ENCODE peak calls at places on chromosomes 16 and 17, in ten cellular contexts. M, L, J, X, A, E, U, R, K and C are unnamed samples.

GRCh38 chr17:64491995-64492394 is 4.9 kb downstream of the POLG2 start:
- DNase-seq in U (no peak), K (no peak), M (no peak), R (no peak), E (no peak), L (no peak), J (no peak), A (no peak), X (no peak), C (no peak)

GRCh38 chr17:64780096-64781012 is 118.2 kb upstream of the SMURF2 start:
- DNase-seq in U (peak; percentile 83), E (peak; percentile 97), K (peak; percentile 43), R (peak; percentile 51), X (peak; percentile 84), M (peak; percentile 59), J (no peak), A (no peak), L (peak; percentile 75), C (peak; percentile 74)

GRCh38 chr16:83981799-83982198 is 13.8 kb downstream of the NECAB2 start:
- DNase-seq in U (no peak), K (no peak), R (no peak), L (no peak), E (no peak), J (no peak), X (no peak), A (no peak), M (no peak), C (no peak)

GRCh38 chr16:66304961-66305360 is 61.5 kb upstream of the CDH5 start:
- DNase-seq in J (no peak), E (peak; percentile 16), R (no peak), A (no peak), U (peak; percentile 33), L (no peak), M (no peak), K (no peak), X (no peak), C (no peak)

GRCh38 chr16:88360999-88361398 is 21.8 kb upstream of the ZNF469 start:
- DNase-seq in A (no peak), M (no peak), R (no peak), X (no peak), E (no peak), J (no peak), U (no peak), L (no peak), K (no peak), C (no peak)

GRCh38 chr16:34802848-34803599 is 1343.6 kb downstream of the TP53TG3F start:
- DNase-seq in L (no peak), K (no peak), J (peak; percentile 10), M (no peak), U (no peak), A (no peak), R (no peak), E (no peak), X (no peak), C (no peak)

GRCh38 chr16:2852731-2853507 is 5.1 kb downstream of the PRSS22 start:
- DNase-seq in K (no peak), J (no peak), E (no peak), A (no peak), R (no peak), U (peak; percentile 53), X (no peak), M (no peak), L (no peak), C (no peak)

GRCh38 chr17:8105957-8106398 is 12.3 kb downstream of the ALOXE3 start:
- DNase-seq in J (no peak), M (no peak), R (no peak), U (no peak), X (no peak), A (no peak), E (no peak), K (no peak), L (no peak), C (no peak)

GRCh38 chr17:14316131-14316854 is 15.4 kb downstream of the HS3ST3B1 start:
- DNase-seq in L (no peak), M (no peak), R (no peak), A (no peak), K (no peak), U (no peak), E (no peak), J (no peak), X (no peak), C (no peak)

GRCh38 chr16:14310519-14310991 is 239.4 kb downstream of the MRTFB start:
- DNase-seq in E (peak; percentile 65), R (no peak), J (no peak), X (no peak), K (no peak), U (no peak), A (peak; percentile 64), M (no peak), L (no peak), C (no peak)

GRCh38 chr16:67562918-67563707 is 787 bp downstream of the CTCF start:
- DNase-seq in K (peak; percentile 69), U (peak; percentile 80), J (peak; percentile 66), L (peak; percentile 52), A (peak; percentile 43), X (peak; percentile 24), R (peak; percentile 74), E (peak; percentile 58), M (peak; percentile 68), C (peak; percentile 39)

GRCh38 chr17:65984299-65984698 is 207.6 kb downstream of the CEP112 start:
- DNase-seq in A (no peak), X (no peak), L (no peak), J (no peak), M (no peak), E (no peak), U (no peak), R (no peak), K (no peak), C (no peak)

GRCh38 chr17:60091908-60092331 is 13.2 kb upstream of the HEATR6 start:
- DNase-seq in K (no peak), X (no peak), L (no peak), R (no peak), M (no peak), E (no peak), J (no peak), U (no peak), A (no peak), C (no peak)

GRCh38 chr17:75937652-75938051 is 3.2 kb downstream of the FBF1 start:
- DNase-seq in J (no peak), K (no peak), A (no peak), E (no peak), L (no peak), X (no peak), R (no peak), U (peak; percentile 28), M (no peak), C (no peak)

DNA sequence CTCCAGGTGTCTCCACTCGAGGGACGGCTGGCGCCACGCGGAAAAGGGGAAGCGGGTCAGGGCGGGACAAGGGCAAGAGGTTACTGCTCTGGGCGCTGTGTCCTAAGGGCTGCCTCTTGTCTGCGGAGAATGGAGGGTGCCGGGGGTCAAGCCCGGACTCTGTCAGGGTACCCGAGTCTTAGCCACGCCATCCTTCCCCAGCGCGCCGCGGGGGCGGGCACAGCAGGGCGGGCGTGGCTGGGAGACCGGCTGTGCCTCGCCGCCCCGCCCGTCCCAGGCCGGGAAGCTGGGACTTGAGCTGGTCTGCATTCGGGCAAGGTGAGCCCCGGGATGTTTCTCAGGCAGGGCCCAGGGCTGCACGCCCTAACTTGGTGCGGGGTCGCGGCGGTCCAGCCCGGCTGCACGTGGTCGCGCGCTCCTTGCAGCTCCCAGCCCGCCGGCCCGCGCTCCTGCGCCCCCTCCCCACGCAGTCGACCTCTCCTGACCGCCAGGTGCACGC is 6.2 kb upstream of the ACTG1 start:
- DNase-seq in M (peak; percentile 52), E (no peak), A (no peak), U (peak; percentile 83), K (peak; percentile 55), X (no peak), R (peak; percentile 55), L (no peak), J (peak; percentile 45), C (no peak)
- H3K27ac ChIP-seq in M (peak overlapping the region; percentile 76), E (no peak overlapping the region), A (no peak overlapping the region), U (peak overlapping the region; percentile 73), K (peak overlapping the region; percentile 99), X (peak overlapping the region; percentile 98), R (peak overlapping the region; percentile 39), L (no peak overlapping the region), J (peak overlapping the region; percentile 27), C (peak overlapping the region; percentile 63)

GRCh38 chr17:36657763-36658490 is 56.5 kb downstream of the MRM1 start:
- DNase-seq in R (no peak), U (peak; percentile 62), J (no peak), L (peak; percentile 5), E (peak; percentile 76), X (no peak), K (no peak), M (no peak), A (no peak), C (no peak)
- TF ChIP-seq CTCF in R (no peak), U (no peak), J (no peak), L (no peak), E (peak; percentile 76), X (peak; percentile 54), K (no peak), M (no peak), A (no peak), C (no peak)

GRCh38 chr16:85674418-85674755 is 14.4 kb downstream of the GINS2 start:
- DNase-seq in L (no peak), A (no peak), U (no peak), M (no peak), X (no peak), R (no peak), E (no peak), K (no peak), J (no peak), C (no peak)
- H3K27ac ChIP-seq in L (no peak overlapping the region), A (no peak overlapping the region), U (peak overlapping the region; percentile 18), M (peak overlapping the region; percentile 77), X (no peak overlapping the region), R (peak overlapping the region; percentile 61), E (no peak overlapping the region), K (peak overlapping the region; percentile 71), J (peak overlapping the region; percentile 28), C (peak overlapping the region; percentile 71)

GRCh38 chr16:68800257-68800875 is 43.0 kb upstream of the TANGO6 start:
- DNase-seq in X (peak; percentile 62), M (peak; percentile 76), A (no peak), J (peak; percentile 60), L (peak; percentile 9), K (no peak), R (peak; percentile 33), U (no peak), E (peak; percentile 83), C (peak; percentile 83)
- TF ChIP-seq CTCF in X (peak; percentile 90), M (peak; percentile 22), A (no peak), J (peak; percentile 72), L (peak; percentile 47), K (peak; percentile 68), R (peak; percentile 60), U (peak; percentile 31), E (peak; percentile 85), C (peak; percentile 71)